ENCODE peak calls at places on chromosomes 6 and 20, in five cellular contexts. C is IMR-90, J is mesenchymal stem cell, W is neuronal stem cell, L is H1. U is an unnamed sample.
A peak's percentile ranks its signal among the peaks of the same experiment; 100 is the strongest.

GRCh38 chr20:56865055-56865454 is 235.9 kb downstream of the TFAP2C start:
- DNase-seq in J (no peak), L (no peak), C (no peak), W (no peak), U (no peak)

GRCh38 chr20:37903317-37904007 is 535 bp downstream of the VSTM2L start:
- DNase-seq in J (no peak), L (peak; percentile 74), W (no peak), C (no peak), U (peak; percentile 38)

GRCh38 chr6:157070403-157071107 is 252.8 kb downstream of the TMEM242 start:
- DNase-seq in J (no peak), W (no peak), L (no peak), C (no peak), U (no peak)

GRCh38 chr6:118606268-118606667 is 45.1 kb downstream of the CEP85L start:
- DNase-seq in L (no peak), J (no peak), W (no peak), C (no peak), U (no peak)

GRCh38 chr20:9506337-9506821 is 8.0 kb upstream of the LAMP5 start:
- DNase-seq in W (no peak), C (no peak), J (no peak), L (peak; percentile 57), U (no peak)

GRCh38 chr6:3522561-3523287 is 65.9 kb upstream of the SLC22A23 start:
- DNase-seq in L (no peak), C (peak; percentile 91), J (peak; percentile 43), W (no peak), U (no peak)

GRCh38 chr6:106370639-106371038 is 10.1 kb downstream of the CRYBG1 start:
- DNase-seq in W (no peak), J (no peak), L (no peak), C (no peak), U (no peak)

GRCh38 chr20:44900231-44900854 is 9.5 kb upstream of the PABPC1L start:
- DNase-seq in J (peak; percentile 57), C (no peak), W (no peak), L (no peak), U (no peak)

GRCh38 chr6:26043389-26044139 is 43.7 kb upstream of the HFE start:
- DNase-seq in J (no peak), C (peak; percentile 99), W (peak; percentile 78), L (no peak), U (no peak)

GRCh38 chr6:42898891-42899361 is 16.9 kb upstream of the PTCRA start:
- DNase-seq in W (peak; percentile 67), C (peak; percentile 63), L (peak; percentile 88), J (peak; percentile 78), U (peak; percentile 60)

GRCh38 chr6:47133230-47134000 is 91.3 kb upstream of the ADGRF1 start:
- DNase-seq in L (no peak), W (no peak), C (no peak), J (no peak), U (no peak)

GRCh38 chr6:169457762-169458161 is 204.1 kb upstream of the THBS2 start:
- DNase-seq in W (no peak), L (no peak), C (no peak), J (no peak), U (no peak)
- H3K79me1 ChIP-seq in W (no peaks in the 10 kb centered on the region), L (no peaks in the 10 kb centered on the region), C (no peaks in the 10 kb centered on the region), J (no peaks in the 10 kb centered on the region), U (no peaks in the 10 kb centered on the region)

GRCh38 chr20:2128542-2128941 is 26.9 kb downstream of the STK35 start:
- DNase-seq in C (no peak), L (no peak), J (no peak), W (no peak), U (no peak)

GRCh38 chr20:2125474-2126112 is 24.0 kb downstream of the STK35 start:
- DNase-seq in J (no peak), C (no peak), W (no peak), L (no peak), U (no peak)

GRCh38 chr20:2122921-2123320 is 21.3 kb downstream of the STK35 start:
- DNase-seq in W (no peak), C (peak; percentile 97), L (no peak), J (peak; percentile 60), U (no peak)

GRCh38 chr20:2123720-2124119 is 22.1 kb downstream of the STK35 start:
- DNase-seq in L (no peak), W (no peak), J (no peak), C (no peak), U (no peak)

GRCh38 chr20:2124632-2125131 is 23.1 kb downstream of the STK35 start:
- DNase-seq in W (no peak), L (no peak), J (no peak), C (no peak), U (no peak)
- H3K79me1 ChIP-seq in W (peaks cover 7% of the 10 kb centered on the region), L (peaks cover 9% of the 10 kb centered on the region), J (peaks cover 59% of the 10 kb centered on the region), C (peaks cover 62% of the 10 kb centered on the region), U (no peaks in the 10 kb centered on the region)

GRCh38 chr6:39224058-39224457 is 5.2 kb downstream of the KCNK5 start:
- DNase-seq in W (no peak), L (no peak), J (no peak), C (no peak), U (no peak)
- H3K79me1 ChIP-seq in W (peaks cover 3% of the 10 kb centered on the region), L (peaks cover 21% of the 10 kb centered on the region), J (no peaks in the 10 kb centered on the region), C (no peaks in the 10 kb centered on the region), U (peaks cover 32% of the 10 kb centered on the region)

DNA sequence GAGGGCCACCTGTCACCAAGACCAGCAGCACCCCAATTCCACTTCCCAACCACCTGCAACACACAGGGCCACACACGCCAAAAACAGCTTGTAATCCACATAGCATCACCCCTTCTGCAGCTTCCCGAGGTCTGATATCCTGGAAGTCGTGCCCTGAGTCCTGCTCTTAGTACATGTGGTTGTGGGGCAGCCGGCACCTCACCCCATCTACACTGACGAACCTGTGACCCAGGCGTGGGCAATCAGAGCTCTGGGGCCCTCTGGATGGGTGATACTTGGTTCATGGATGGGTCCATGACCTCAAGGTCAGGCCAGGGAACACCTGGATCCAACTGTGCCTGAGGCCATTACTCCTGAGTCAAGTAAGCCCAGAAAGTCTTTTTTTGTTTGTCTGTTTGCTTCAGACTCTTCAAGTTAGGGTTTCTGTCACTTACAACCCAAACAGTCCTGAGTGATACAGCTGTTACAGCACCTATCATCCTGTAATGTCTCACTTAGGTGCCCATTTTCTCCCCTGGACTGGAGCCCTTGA is 24.2 kb downstream of the PREX1 start:
- DNase-seq in L (no peak), W (no peak), C (no peak), J (no peak), U (no peak)
- H3K79me1 ChIP-seq in L (peaks cover 2% of the 10 kb centered on the region), W (peaks cover 3% of the 10 kb centered on the region), C (no peaks in the 10 kb centered on the region), J (peaks cover 42% of the 10 kb centered on the region), U (no peaks in the 10 kb centered on the region)